ENCODE peak calls at places on chromosomes 7 and 10, in seven cellular contexts. Z, L, B, K, F, C and N are unnamed samples.

GRCh38 chr7:115146148-115146547 is 224.3 kb downstream of the MDFIC start:
- DNase-seq in Z (no peak), L (peak), B (no peak), K (no peak), F (no peak), C (no peak), N (no peak)

GRCh38 chr7:6542368-6542767 is 8.9 kb downstream of the GRID2IP start:
- DNase-seq in Z (no peak), L (no peak), B (no peak), K (no peak), F (no peak), C (no peak), N (no peak)

GRCh38 chr7:92423646-92424045 is 23.6 kb upstream of the GATAD1 start:
- DNase-seq in Z (no peak), L (no peak), B (no peak), K (no peak), F (no peak), C (no peak), N (no peak)

GRCh38 chr7:74502216-74502891 is 48.6 kb downstream of the GTF2IRD1 start:
- DNase-seq in Z (no peak), L (peak), B (no peak), K (peak), F (no peak), C (no peak), N (no peak)

GRCh38 chr10:101512741-101513140 is 75.3 kb downstream of the POLL start:
- DNase-seq in Z (no peak), L (no peak), B (no peak), K (no peak), F (no peak), C (no peak), N (no peak)

GRCh38 chr7:30422922-30423321 is 55.7 kb downstream of the NOD1 start:
- DNase-seq in Z (no peak), L (no peak), B (no peak), K (no peak), F (no peak), C (no peak), N (no peak)

GRCh38 chr7:113652501-113652900 is 266.3 kb downstream of the PPP1R3A start:
- DNase-seq in Z (no peak), L (no peak), B (no peak), K (no peak), F (no peak), C (no peak), N (no peak)

GRCh38 chr7:33719059-33719581 is 186.2 kb upstream of the BMPER start:
- DNase-seq in Z (no peak), L (peak), B (no peak), K (no peak), F (no peak), C (no peak), N (no peak)

GRCh38 chr7:25786958-25787730 is 364.9 kb upstream of the NFE2L3 start:
- DNase-seq in Z (no peak), L (no peak), B (no peak), K (no peak), F (no peak), C (no peak), N (no peak)

GRCh38 chr7:151992375-151992774 is 33.1 kb upstream of the GALNT11 start:
- DNase-seq in Z (peak), L (peak), B (peak), K (peak), F (peak), C (no peak), N (peak)

GRCh38 chr7:128827971-128828711 is 2.1 kb upstream of the FLNC start:
- DNase-seq in Z (no peak), L (no peak), B (peak), K (no peak), F (no peak), C (no peak), N (no peak)

GRCh38 chr10:60905580-60905979 is 38.4 kb downstream of the RHOBTB1 start:
- DNase-seq in Z (no peak), L (no peak), B (no peak), K (no peak), F (no peak), C (no peak), N (no peak)

GRCh38 chr7:103446046-103446520 is at the start of gene SLC26A5:
- DNase-seq in Z (peak), L (peak), B (no peak), K (peak), F (no peak), C (peak), N (no peak)

GRCh38 chr10:81414038-81414437 is 461.0 kb upstream of the NRG3 start:
- DNase-seq in Z (no peak), L (no peak), B (no peak), K (no peak), F (peak), C (no peak), N (no peak)

GRCh38 chr10:1589257-1589656 is 148.1 kb downstream of the ADARB2 start:
- DNase-seq in Z (no peak), L (no peak), B (no peak), K (no peak), F (no peak), C (no peak), N (no peak)

GRCh38 chr10:91046891-91047290 is 126.0 kb upstream of the ANKRD1 start:
- DNase-seq in Z (no peak), L (peak), B (no peak), K (no peak), F (no peak), C (no peak), N (no peak)

GRCh38 chr7:44561962-44562621 is 11.6 kb downstream of the DDX56 start:
- DNase-seq in Z (peak), L (peak), B (peak), K (peak), F (no peak), C (no peak), N (peak)

GRCh38 chr7:117095055-117095454 is 141.8 kb downstream of the ST7 start:
- DNase-seq in Z (no peak), L (no peak), B (no peak), K (no peak), F (no peak), C (no peak), N (no peak)

GRCh38 chr10:29183304-29183918 is 105.5 kb upstream of the LYZL1 start:
- DNase-seq in Z (no peak), L (no peak), B (no peak), K (no peak), F (no peak), C (no peak), N (no peak)

GRCh38 chr10:123808873-123809272 is 82.7 kb downstream of the CPXM2 start:
- DNase-seq in Z (no peak), L (no peak), B (no peak), K (no peak), F (peak), C (no peak), N (no peak)

GRCh38 chr7:133562617-133563016 is 309.7 kb downstream of the EXOC4 start:
- DNase-seq in Z (no peak), L (no peak), B (no peak), K (no peak), F (no peak), C (no peak), N (no peak)

GRCh38 chr10:89615824-89616223 is 29.2 kb downstream of the PANK1 start:
- DNase-seq in Z (no peak), L (no peak), B (no peak), K (no peak), F (no peak), C (no peak), N (no peak)

GRCh38 chr10:3484306-3485187 is 300.5 kb downstream of the KLF6 start:
- DNase-seq in Z (no peak), L (no peak), B (no peak), K (no peak), F (peak), C (no peak), N (no peak)

GRCh38 chr10:16887565-16887964 is 70.3 kb upstream of the RSU1 start:
- DNase-seq in Z (no peak), L (no peak), B (no peak), K (no peak), F (no peak), C (no peak), N (no peak)

GRCh38 chr10:871951-872403 is 59.5 kb downstream of the LARP4B start:
- DNase-seq in Z (no peak), L (no peak), B (no peak), K (peak), F (no peak), C (no peak), N (no peak)

GRCh38 chr7:14583518-14583917 is 319.0 kb downstream of the DGKB start:
- DNase-seq in Z (no peak), L (no peak), B (no peak), K (no peak), F (no peak), C (no peak), N (no peak)

GRCh38 chr10:77305650-77306632 is 331.7 kb downstream of the KCNMA1 start:
- DNase-seq in Z (no peak), L (no peak), B (no peak), K (no peak), F (no peak), C (no peak), N (no peak)

GRCh38 chr10:117342638-117343037 is 32.6 kb downstream of the PDZD8 start:
- DNase-seq in Z (no peak), L (no peak), B (peak), K (no peak), F (no peak), C (no peak), N (no peak)

GRCh38 chr10:49534670-49535381 is 4.1 kb downstream of the ERCC6 start:
- DNase-seq in Z (no peak), L (no peak), B (peak), K (no peak), F (peak), C (peak), N (no peak)

GRCh38 chr10:122352817-122353525 is 21.5 kb upstream of the PLEKHA1 start:
- DNase-seq in Z (no peak), L (no peak), B (no peak), K (no peak), F (no peak), C (no peak), N (no peak)

GRCh38 chr10:97583476-97583875 is 713 bp upstream of the HOGA1 start:
- DNase-seq in Z (peak), L (no peak), B (no peak), K (no peak), F (no peak), C (no peak), N (no peak)

GRCh38 chr10:97582169-97582568 is 2.0 kb upstream of the HOGA1 start:
- DNase-seq in Z (peak), L (no peak), B (no peak), K (no peak), F (no peak), C (no peak), N (no peak)

GRCh38 chr10:97584798-97585438 is 729 bp downstream of the HOGA1 start:
- DNase-seq in Z (peak), L (no peak), B (no peak), K (no peak), F (no peak), C (no peak), N (no peak)

GRCh38 chr10:97585439-97585811 is 1.2 kb downstream of the HOGA1 start:
- DNase-seq in Z (peak), L (no peak), B (no peak), K (no peak), F (no peak), C (no peak), N (no peak)

DNA sequence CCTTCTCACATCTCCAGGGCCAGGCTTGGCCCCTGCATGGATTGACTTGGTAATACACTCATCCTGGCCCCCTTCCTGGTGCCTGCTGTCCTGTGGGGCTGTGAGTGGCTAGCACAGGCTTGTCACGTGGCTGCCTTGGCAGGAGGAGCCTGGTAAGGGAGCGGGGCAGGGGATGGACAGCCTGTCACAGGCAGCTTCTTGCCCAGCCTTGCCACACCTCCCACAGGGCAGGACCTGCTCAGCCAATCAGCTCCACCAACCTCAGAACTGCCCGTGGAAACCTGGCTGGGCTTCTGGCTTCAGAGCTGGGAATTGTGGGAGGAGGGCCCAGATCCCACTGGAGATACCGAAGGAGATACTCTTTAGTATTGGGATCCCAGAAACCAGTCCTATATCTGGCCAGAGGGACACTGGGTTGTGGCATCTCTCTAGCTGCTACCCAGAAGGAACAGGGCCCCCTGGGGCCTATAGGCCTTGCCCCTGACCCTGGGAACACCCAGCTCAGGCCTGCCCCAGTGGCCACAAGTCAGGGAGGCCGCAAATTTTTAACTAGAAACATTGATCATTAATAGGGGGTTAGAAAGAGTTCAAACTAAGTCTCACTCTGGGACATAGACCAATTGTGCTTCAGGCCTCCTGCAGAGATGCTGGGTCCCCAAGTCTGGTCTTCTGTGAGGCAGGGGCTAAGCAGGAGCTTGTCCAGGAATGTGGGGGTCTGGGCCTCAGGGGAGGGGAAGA is at the start of gene HOGA1:
- DNase-seq in Z (peak), L (peak), B (peak), K (no peak), F (no peak), C (no peak), N (no peak)
- TF ChIP-seq POLR2A in Z (no peak), L (no peak), B (peak), K (no peak), F (no peak), C (no peak), N (no peak)

DNA sequence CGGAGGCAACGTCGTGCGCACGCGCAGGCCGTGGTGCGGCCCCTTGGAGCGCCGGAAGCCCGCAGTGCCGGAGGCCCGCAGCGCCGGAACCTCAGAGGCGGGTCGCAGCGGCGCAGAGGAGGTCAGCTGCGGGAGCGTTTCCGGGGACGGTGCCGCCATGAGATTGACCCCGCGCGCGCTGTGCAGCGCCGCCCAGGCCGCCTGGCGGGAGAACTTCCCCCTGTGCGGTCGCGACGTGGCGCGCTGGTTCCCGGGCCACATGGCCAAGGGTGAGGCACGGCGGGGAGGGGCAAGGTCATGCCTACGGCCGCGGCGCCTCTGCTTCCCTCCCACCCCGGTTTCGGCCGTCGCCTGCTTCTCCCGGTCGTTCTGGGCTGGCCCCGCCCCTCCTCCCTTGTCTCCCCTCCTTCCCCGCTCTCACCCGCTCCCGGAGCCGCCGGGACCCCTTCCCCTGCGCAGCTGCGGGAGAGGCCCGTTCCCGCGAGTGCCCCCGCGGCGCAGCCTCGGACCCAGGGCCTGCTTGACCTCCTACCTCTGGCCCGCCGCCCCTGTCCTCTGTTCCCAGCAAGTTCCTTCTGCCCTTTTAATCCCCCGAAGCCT is at the start of gene MTG1:
- DNase-seq in Z (peak), L (peak), B (no peak), K (peak), F (peak), C (peak), N (peak)
- TF ChIP-seq POLR2A in Z (peak), L (peak), B (peak), K (no peak), F (peak), C (peak), N (peak)

GRCh38 chr7:27686315-27686714 is 23.6 kb upstream of the HIBADH start:
- DNase-seq in Z (no peak), L (no peak), B (no peak), K (no peak), F (peak), C (no peak), N (no peak)

GRCh38 chr7:27688056-27688455 is 25.4 kb upstream of the HIBADH start:
- DNase-seq in Z (no peak), L (no peak), B (no peak), K (no peak), F (no peak), C (no peak), N (no peak)

GRCh38 chr7:27685893-27686292 is 23.2 kb upstream of the HIBADH start:
- DNase-seq in Z (no peak), L (no peak), B (no peak), K (no peak), F (no peak), C (no peak), N (no peak)

GRCh38 chr7:27684491-27684890 is 21.8 kb upstream of the HIBADH start:
- DNase-seq in Z (no peak), L (no peak), B (no peak), K (no peak), F (no peak), C (no peak), N (no peak)

DNA sequence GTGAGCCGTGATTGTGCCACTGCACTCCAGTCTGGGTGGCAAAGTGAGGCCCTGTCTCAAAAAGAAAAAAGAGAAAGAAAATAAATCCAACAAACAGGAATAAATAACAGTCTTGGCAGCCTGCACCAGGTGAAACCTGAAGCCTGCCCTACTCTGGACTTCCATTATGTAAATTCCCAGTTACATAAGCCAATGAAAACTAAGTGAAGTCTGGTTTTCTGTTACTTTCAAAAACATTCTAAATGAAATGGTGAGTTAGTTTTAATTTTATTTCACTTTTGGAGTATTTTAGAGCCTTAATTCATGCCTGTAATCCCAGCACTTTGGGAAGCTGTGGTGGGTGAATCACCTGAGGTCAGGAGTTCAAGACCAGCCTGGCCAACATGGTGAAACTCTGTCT is 22.5 kb upstream of the HIBADH start:
- DNase-seq in Z (no peak), L (no peak), B (no peak), K (no peak), F (no peak), C (no peak), N (no peak)
- TF ChIP-seq POLR2A in Z (no peak), L (no peak), B (no peak), K (no peak), F (no peak), C (no peak), N (no peak)

GRCh38 chr7:4739528-4739992 is 35.9 kb upstream of the AP5Z1 start:
- DNase-seq in Z (no peak), L (peak), B (no peak), K (peak), F (peak), C (no peak), N (no peak)
- TF ChIP-seq POLR2A in Z (no peak), L (no peak), B (no peak), K (no peak), F (no peak), C (no peak), N (no peak)

DNA sequence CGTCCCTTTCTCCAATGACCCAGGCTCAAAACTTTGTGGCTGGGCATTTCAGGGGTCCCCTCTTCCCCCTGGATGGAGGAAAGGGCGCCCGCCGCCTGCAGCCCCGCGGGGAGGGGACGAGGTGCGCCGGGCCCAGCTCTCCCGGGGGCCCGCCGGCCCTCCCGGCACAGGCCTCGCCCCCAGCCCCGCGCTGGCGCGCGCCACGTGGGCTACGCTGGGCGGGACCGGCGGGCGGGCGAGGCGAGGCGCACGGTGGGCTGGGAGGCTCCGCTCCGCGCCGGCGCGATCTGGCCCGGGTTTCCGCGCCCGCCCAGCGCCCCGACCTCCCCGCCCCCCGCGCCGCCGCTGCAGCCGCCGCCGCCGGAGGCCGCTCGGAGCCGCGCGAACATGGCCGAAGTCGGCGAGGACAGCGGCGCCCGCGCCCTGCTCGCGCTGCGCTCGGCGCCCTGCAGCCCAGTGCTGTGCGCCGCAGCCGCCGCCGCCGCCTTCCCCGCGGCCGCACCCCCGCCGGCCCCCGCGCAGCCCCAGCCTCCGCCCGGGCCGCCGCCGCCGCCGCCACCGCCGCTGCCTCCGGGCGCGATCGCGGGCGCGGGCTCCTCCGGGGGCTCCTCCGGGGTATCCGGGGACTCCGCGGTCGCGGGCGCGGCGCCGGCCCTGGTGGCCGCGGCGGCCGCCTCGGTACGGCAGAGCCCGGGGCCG is at the start of gene FOXK1:
- DNase-seq in Z (peak), L (peak), B (peak), K (peak), F (peak), C (peak), N (peak)
- TF ChIP-seq POLR2A in Z (no peak), L (peak), B (peak), K (no peak), F (peak), C (peak), N (peak)

DNA sequence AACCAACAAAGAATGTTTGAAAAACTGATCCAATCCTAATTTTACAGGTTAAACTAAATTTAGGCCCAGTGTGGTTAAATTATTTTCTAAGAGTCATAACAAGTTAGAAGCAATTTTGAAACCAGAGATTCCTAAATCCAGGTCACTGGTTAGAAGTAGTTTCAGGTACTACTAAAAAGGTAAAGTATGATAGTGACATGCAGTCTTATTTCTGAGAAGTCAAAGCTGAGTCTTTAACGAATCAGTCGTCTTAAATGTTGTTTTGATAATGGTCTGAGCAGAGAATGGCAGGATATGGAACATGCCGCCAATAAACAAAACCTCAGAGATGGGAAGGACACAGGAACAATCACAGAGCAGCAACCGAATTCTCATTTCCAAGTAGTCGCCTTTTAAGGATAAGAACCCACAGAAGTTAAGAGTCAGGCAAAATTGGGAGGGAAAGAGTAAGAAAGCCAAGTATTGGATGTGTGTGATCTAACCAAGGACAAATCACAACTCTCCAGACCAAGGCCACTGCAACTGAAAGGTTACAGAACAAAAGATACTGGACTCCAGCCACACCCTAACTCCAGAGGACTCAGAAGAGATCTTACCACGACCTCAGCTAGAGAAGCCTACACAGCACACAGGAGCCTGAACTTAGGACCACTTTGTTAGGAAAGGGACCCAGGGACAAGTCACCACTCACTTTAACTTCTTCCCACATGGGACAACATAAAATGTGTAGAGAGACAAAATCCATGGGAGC is 19.7 kb downstream of the TMEM243 start:
- DNase-seq in Z (no peak), L (no peak), B (no peak), K (no peak), F (no peak), C (no peak), N (no peak)
- TF ChIP-seq POLR2A in Z (no peak), L (no peak), B (no peak), K (no peak), F (no peak), C (peak), N (no peak)